ENCODE peak calls at places on chromosomes 16 and 17, in seven cellular contexts. G, O, X, F, R, A and M are unnamed samples.

GRCh38 chr16:74627506-74628220 is 20.7 kb upstream of the GLG1 start:
- DNase-seq in A (no peak), X (no peak), R (no peak), O (no peak), G (no peak), F (no peak), M (no peak)

GRCh38 chr16:27046958-27047357 is 19.8 kb upstream of the C16orf82 start:
- DNase-seq in X (no peak), R (no peak), A (no peak), G (no peak), F (no peak), O (no peak), M (no peak)

GRCh38 chr17:12974319-12974661 is 43.5 kb downstream of the ELAC2 start:
- DNase-seq in O (no peak), X (no peak), R (no peak), F (no peak), A (no peak), G (no peak), M (no peak)

GRCh38 chr16:66115373-66115772 is 251.1 kb upstream of the CDH5 start:
- DNase-seq in A (peak), G (no peak), R (no peak), X (no peak), O (peak), F (peak), M (no peak)

GRCh38 chr17:75417054-75417453 is 11.6 kb upstream of the GRB2 start:
- DNase-seq in G (no peak), A (no peak), R (no peak), O (no peak), F (no peak), X (no peak), M (no peak)

GRCh38 chr17:8673621-8674020 is 43.1 kb upstream of the MYH10 start:
- DNase-seq in G (no peak), X (no peak), O (no peak), F (no peak), A (no peak), R (no peak), M (no peak)

GRCh38 chr17:64331946-64332493 is 58.6 kb downstream of the PECAM1 start:
- DNase-seq in X (peak), O (no peak), F (no peak), A (no peak), R (no peak), G (no peak), M (no peak)

GRCh38 chr17:41403409-41404023 is 6.1 kb upstream of the KRT31 start:
- DNase-seq in X (no peak), R (no peak), A (peak), O (no peak), G (no peak), F (no peak), M (no peak)

GRCh38 chr17:9987779-9988585 is 82.9 kb upstream of the RCVRN start:
- DNase-seq in F (peak), G (peak), R (peak), A (no peak), O (peak), X (peak), M (peak)

GRCh38 chr17:73952498-73953205 is 250.8 kb upstream of the RPL38 start:
- DNase-seq in X (no peak), A (no peak), G (peak), R (no peak), F (no peak), O (peak), M (peak)

GRCh38 chr17:81927653-81928496 is at the start of gene MAFG:
- DNase-seq in F (peak), R (peak), G (peak), O (peak), A (peak), X (peak), M (peak)

GRCh38 chr16:83954577-83955016 is 1.6 kb downstream of the OSGIN1 start:
- DNase-seq in X (no peak), R (peak), O (peak), A (peak), G (peak), F (no peak), M (no peak)

GRCh38 chr16:48053346-48053745 is 102.4 kb downstream of the ABCC12 start:
- DNase-seq in A (peak), R (peak), G (no peak), X (no peak), O (no peak), F (no peak), M (peak)

GRCh38 chr16:1471569-1472194 is 3.1 kb downstream of the CLCN7 start:
- DNase-seq in O (no peak), R (no peak), F (no peak), G (no peak), A (no peak), X (peak), M (no peak)

GRCh38 chr16:54286330-54287017 is at the start of gene IRX3:
- DNase-seq in R (peak), G (no peak), A (peak), F (no peak), X (peak), O (peak), M (peak)

GRCh38 chr17:50768348-50768761 is 1.0 kb upstream of the ANKRD40CL start:
- DNase-seq in X (no peak), O (peak), F (no peak), A (no peak), R (no peak), G (peak), M (no peak)

GRCh38 chr16:9597967-9598730 is 506.7 kb downstream of the HAPSTR1 start:
- DNase-seq in R (no peak), O (no peak), A (no peak), G (no peak), X (no peak), F (no peak), M (no peak)

GRCh38 chr16:70685061-70685937 is 554 bp downstream of the MTSS2 start:
- DNase-seq in A (no peak), R (no peak), X (peak), G (peak), O (peak), F (no peak), M (no peak)

GRCh38 chr17:1362964-1363363 is 37.1 kb downstream of the YWHAE start:
- DNase-seq in R (no peak), F (peak), X (peak), O (no peak), A (no peak), G (peak), M (no peak)

GRCh38 chr17:52235416-52235960 is 77.0 kb upstream of the CA10 start:
- DNase-seq in R (no peak), G (no peak), X (no peak), A (no peak), F (no peak), O (no peak), M (no peak)

GRCh38 chr17:74271902-74272563 is 2.0 kb upstream of the DNAI2 start:
- DNase-seq in X (no peak), R (no peak), F (no peak), G (no peak), O (no peak), A (no peak), M (no peak)

GRCh38 chr17:69800870-69801269 is 274.2 kb upstream of the KCNJ16 start:
- DNase-seq in F (no peak), X (no peak), G (no peak), R (no peak), A (no peak), O (no peak), M (no peak)

GRCh38 chr17:2157081-2157480 is 102.2 kb downstream of the HIC1 start:
- DNase-seq in F (no peak), R (no peak), X (peak), A (no peak), G (no peak), O (no peak), M (no peak)

GRCh38 chr16:75109732-75110243 is 6.8 kb downstream of the LDHD start:
- DNase-seq in F (peak), O (peak), R (no peak), X (no peak), A (peak), G (peak), M (no peak)

GRCh38 chr17:75752405-75753192 is 12.4 kb downstream of the GALK1 start:
- DNase-seq in X (no peak), R (no peak), A (no peak), O (peak), G (peak), F (peak), M (no peak)

GRCh38 chr17:80375186-80375585 is 39.8 kb upstream of the ENDOV start:
- DNase-seq in R (no peak), F (no peak), X (no peak), O (no peak), A (no peak), G (no peak), M (no peak)

GRCh38 chr16:65059421-65059980 is 62.4 kb downstream of the CDH11 start:
- DNase-seq in F (no peak), A (no peak), G (no peak), X (no peak), O (no peak), R (no peak), M (no peak)

GRCh38 chr16:84236671-84237070 is 3.1 kb downstream of the KCNG4 start:
- DNase-seq in G (no peak), R (no peak), O (peak), A (no peak), F (no peak), X (no peak), M (no peak)

GRCh38 chr16:3285131-3285530 is 1.8 kb downstream of the ZNF263 start:
- DNase-seq in O (no peak), A (no peak), X (no peak), G (no peak), F (no peak), R (no peak), M (peak)

GRCh38 chr17:10875411-10875810 is 37.5 kb upstream of the PIRT start:
- DNase-seq in F (peak), R (no peak), X (peak), A (no peak), G (peak), O (no peak), M (peak)

GRCh38 chr17:1565860-1566259 is 3.3 kb upstream of the PITPNA start:
- DNase-seq in F (no peak), O (no peak), R (no peak), G (no peak), X (no peak), A (no peak), M (no peak)